ENCODE peak calls at places on chromosome X, in six cellular contexts. One of them, this sample, is unnamed.

GRCh38 chrX:78307665-78308064 is 19.7 kb downstream of the CYSLTR1 start:
- DNase-seq in endothelial cell: no peak
- DNase-seq in MCF 10A: no peak
- DNase-seq in progenitor cell of endocrine pancreas: no peak
- DNase-seq in lower leg skin: no peak
- DNase-seq in CD8-positive, alpha-beta T cell: no peak
- DNase-seq in this sample: no peak

GRCh38 chrX:155876704-155877103 is 4.4 kb upstream of the VAMP7 start:
- DNase-seq in CD8-positive, alpha-beta T cell: no peak
- DNase-seq in endothelial cell: no peak
- DNase-seq in MCF 10A: no peak
- DNase-seq in progenitor cell of endocrine pancreas: no peak
- DNase-seq in lower leg skin: no peak
- DNase-seq in this sample: no peak

GRCh38 chrX:72101597-72102037 is 30.1 kb downstream of the RTL5 start:
- DNase-seq in CD8-positive, alpha-beta T cell: no peak
- DNase-seq in endothelial cell: no peak
- DNase-seq in lower leg skin: no peak
- DNase-seq in progenitor cell of endocrine pancreas: no peak
- DNase-seq in MCF 10A: no peak
- DNase-seq in this sample: no peak

GRCh38 chrX:154373340-154374306 is 811 bp downstream of the FLNA start:
- DNase-seq in endothelial cell: peak; percentile 61
- DNase-seq in CD8-positive, alpha-beta T cell: no peak
- DNase-seq in lower leg skin: peak; percentile 58
- DNase-seq in MCF 10A: peak; percentile 83
- DNase-seq in progenitor cell of endocrine pancreas: peak; percentile 65
- DNase-seq in this sample: no peak

GRCh38 chrX:103367502-103367901 is 8.8 kb upstream of the BEX3 start:
- DNase-seq in progenitor cell of endocrine pancreas: no peak
- DNase-seq in CD8-positive, alpha-beta T cell: no peak
- DNase-seq in endothelial cell: no peak
- DNase-seq in MCF 10A: peak; percentile 23
- DNase-seq in lower leg skin: no peak
- DNase-seq in this sample: no peak

GRCh38 chrX:84729809-84730208 is 227.6 kb upstream of the HDX start:
- DNase-seq in CD8-positive, alpha-beta T cell: no peak
- DNase-seq in endothelial cell: peak; percentile 3
- DNase-seq in progenitor cell of endocrine pancreas: no peak
- DNase-seq in lower leg skin: no peak
- DNase-seq in MCF 10A: peak; percentile 43
- DNase-seq in this sample: no peak

GRCh38 chrX:85503258-85504158 is 124.0 kb upstream of the POF1B start:
- DNase-seq in endothelial cell: no peak
- DNase-seq in progenitor cell of endocrine pancreas: no peak
- DNase-seq in lower leg skin: peak; percentile 16
- DNase-seq in MCF 10A: peak; percentile 85
- DNase-seq in CD8-positive, alpha-beta T cell: no peak
- DNase-seq in this sample: no peak

GRCh38 chrX:107429090-107429489 is 20.4 kb upstream of the FRMPD3 start:
- DNase-seq in progenitor cell of endocrine pancreas: no peak
- DNase-seq in CD8-positive, alpha-beta T cell: no peak
- DNase-seq in lower leg skin: no peak
- DNase-seq in MCF 10A: peak; percentile 62
- DNase-seq in endothelial cell: peak; percentile 15
- DNase-seq in this sample: no peak

GRCh38 chrX:1521459-1521956 is 15.5 kb downstream of the P2RY8 start:
- DNase-seq in progenitor cell of endocrine pancreas: no peak
- DNase-seq in endothelial cell: no peak
- DNase-seq in CD8-positive, alpha-beta T cell: peak; percentile 41
- DNase-seq in lower leg skin: no peak
- DNase-seq in MCF 10A: no peak
- DNase-seq in this sample: no peak

GRCh38 chrX:69565247-69565815 is 50.6 kb upstream of the EDA start:
- DNase-seq in CD8-positive, alpha-beta T cell: no peak
- DNase-seq in MCF 10A: peak; percentile 15
- DNase-seq in endothelial cell: no peak
- DNase-seq in progenitor cell of endocrine pancreas: no peak
- DNase-seq in lower leg skin: no peak
- DNase-seq in this sample: no peak

GRCh38 chrX:138710311-138710791 is 1.2 kb downstream of the FGF13 start:
- DNase-seq in endothelial cell: peak; percentile 2
- DNase-seq in MCF 10A: no peak
- DNase-seq in progenitor cell of endocrine pancreas: peak; percentile 9
- DNase-seq in lower leg skin: no peak
- DNase-seq in CD8-positive, alpha-beta T cell: no peak
- DNase-seq in this sample: no peak

GRCh38 chrX:1455948-1456280 is 3.2 kb upstream of the ASMTL start:
- DNase-seq in endothelial cell: no peak
- DNase-seq in CD8-positive, alpha-beta T cell: no peak
- DNase-seq in MCF 10A: no peak
- DNase-seq in progenitor cell of endocrine pancreas: no peak
- DNase-seq in lower leg skin: no peak
- DNase-seq in this sample: peak; percentile 37

GRCh38 chrX:69305333-69306062 is 140.2 kb upstream of the PJA1 start:
- DNase-seq in MCF 10A: no peak
- DNase-seq in lower leg skin: no peak
- DNase-seq in CD8-positive, alpha-beta T cell: no peak
- DNase-seq in endothelial cell: peak; percentile 6
- DNase-seq in progenitor cell of endocrine pancreas: no peak
- DNase-seq in this sample: no peak

GRCh38 chrX:30309139-30309571 is at the start of gene NR0B1:
- DNase-seq in progenitor cell of endocrine pancreas: no peak
- DNase-seq in endothelial cell: peak; percentile 3
- DNase-seq in MCF 10A: no peak
- DNase-seq in lower leg skin: no peak
- DNase-seq in CD8-positive, alpha-beta T cell: no peak
- DNase-seq in this sample: no peak

GRCh38 chrX:146243071-146243470 is 425.4 kb downstream of the SLITRK2 start:
- DNase-seq in endothelial cell: no peak
- DNase-seq in lower leg skin: no peak
- DNase-seq in progenitor cell of endocrine pancreas: no peak
- DNase-seq in MCF 10A: peak; percentile 88
- DNase-seq in CD8-positive, alpha-beta T cell: no peak
- DNase-seq in this sample: no peak

GRCh38 chrX:25018682-25019081 is 2.9 kb upstream of the ARX start:
- DNase-seq in CD8-positive, alpha-beta T cell: no peak
- DNase-seq in MCF 10A: no peak
- DNase-seq in progenitor cell of endocrine pancreas: no peak
- DNase-seq in endothelial cell: no peak
- DNase-seq in lower leg skin: no peak
- DNase-seq in this sample: no peak

GRCh38 chrX:25019707-25020390 is 4.1 kb upstream of the ARX start:
- DNase-seq in lower leg skin: no peak
- DNase-seq in progenitor cell of endocrine pancreas: no peak
- DNase-seq in MCF 10A: no peak
- DNase-seq in CD8-positive, alpha-beta T cell: no peak
- DNase-seq in endothelial cell: no peak
- DNase-seq in this sample: no peak

GRCh38 chrX:25022499-25023325 is 6.9 kb upstream of the ARX start:
- DNase-seq in endothelial cell: no peak
- DNase-seq in lower leg skin: no peak
- DNase-seq in progenitor cell of endocrine pancreas: no peak
- DNase-seq in CD8-positive, alpha-beta T cell: no peak
- DNase-seq in MCF 10A: no peak
- DNase-seq in this sample: no peak

GRCh38 chrX:25021132-25021498 is 5.3 kb upstream of the ARX start:
- DNase-seq in MCF 10A: no peak
- DNase-seq in lower leg skin: no peak
- DNase-seq in endothelial cell: no peak
- DNase-seq in CD8-positive, alpha-beta T cell: no peak
- DNase-seq in progenitor cell of endocrine pancreas: no peak
- DNase-seq in this sample: no peak

GRCh38 chrX:25020391-25021131 is 4.8 kb upstream of the ARX start:
- DNase-seq in progenitor cell of endocrine pancreas: peak; percentile 71
- DNase-seq in endothelial cell: peak; percentile 70
- DNase-seq in lower leg skin: no peak
- DNase-seq in CD8-positive, alpha-beta T cell: no peak
- DNase-seq in MCF 10A: peak; percentile 11
- DNase-seq in this sample: no peak
- TF ChIP-seq CTCF in progenitor cell of endocrine pancreas: peak; percentile 97
- TF ChIP-seq CTCF in endothelial cell: peak; percentile 71
- TF ChIP-seq CTCF in lower leg skin: no peak
- TF ChIP-seq CTCF in CD8-positive, alpha-beta T cell: peak; percentile 35
- TF ChIP-seq CTCF in MCF 10A: peak; percentile 43
- TF ChIP-seq CTCF in this sample: peak; percentile 98

GRCh38 chrX:4265036-4265435 is 551.6 kb upstream of the PRKX start:
- DNase-seq in endothelial cell: no peak
- DNase-seq in lower leg skin: no peak
- DNase-seq in MCF 10A: no peak
- DNase-seq in CD8-positive, alpha-beta T cell: no peak
- DNase-seq in progenitor cell of endocrine pancreas: no peak
- DNase-seq in this sample: no peak

GRCh38 chrX:4268676-4269075 is 555.2 kb upstream of the PRKX start:
- DNase-seq in progenitor cell of endocrine pancreas: no peak
- DNase-seq in CD8-positive, alpha-beta T cell: no peak
- DNase-seq in lower leg skin: no peak
- DNase-seq in MCF 10A: no peak
- DNase-seq in endothelial cell: no peak
- DNase-seq in this sample: no peak

GRCh38 chrX:4263005-4263404 is 549.6 kb upstream of the PRKX start:
- DNase-seq in endothelial cell: no peak
- DNase-seq in lower leg skin: no peak
- DNase-seq in CD8-positive, alpha-beta T cell: no peak
- DNase-seq in progenitor cell of endocrine pancreas: no peak
- DNase-seq in MCF 10A: no peak
- DNase-seq in this sample: no peak
- TF ChIP-seq CTCF in endothelial cell: peak; percentile 42
- TF ChIP-seq CTCF in lower leg skin: no peak
- TF ChIP-seq CTCF in CD8-positive, alpha-beta T cell: no peak
- TF ChIP-seq CTCF in progenitor cell of endocrine pancreas: peak; percentile 60
- TF ChIP-seq CTCF in MCF 10A: peak; percentile 12
- TF ChIP-seq CTCF in this sample: peak; percentile 77

GRCh38 chrX:48806088-48806487 is 4.2 kb downstream of the HDAC6 start:
- DNase-seq in CD8-positive, alpha-beta T cell: no peak
- DNase-seq in lower leg skin: no peak
- DNase-seq in progenitor cell of endocrine pancreas: no peak
- DNase-seq in endothelial cell: no peak
- DNase-seq in MCF 10A: peak; percentile 2
- DNase-seq in this sample: no peak
- TF ChIP-seq CTCF in CD8-positive, alpha-beta T cell: no peak
- TF ChIP-seq CTCF in lower leg skin: no peak
- TF ChIP-seq CTCF in progenitor cell of endocrine pancreas: no peak
- TF ChIP-seq CTCF in endothelial cell: no peak
- TF ChIP-seq CTCF in MCF 10A: no peak
- TF ChIP-seq CTCF in this sample: no peak

DNA sequence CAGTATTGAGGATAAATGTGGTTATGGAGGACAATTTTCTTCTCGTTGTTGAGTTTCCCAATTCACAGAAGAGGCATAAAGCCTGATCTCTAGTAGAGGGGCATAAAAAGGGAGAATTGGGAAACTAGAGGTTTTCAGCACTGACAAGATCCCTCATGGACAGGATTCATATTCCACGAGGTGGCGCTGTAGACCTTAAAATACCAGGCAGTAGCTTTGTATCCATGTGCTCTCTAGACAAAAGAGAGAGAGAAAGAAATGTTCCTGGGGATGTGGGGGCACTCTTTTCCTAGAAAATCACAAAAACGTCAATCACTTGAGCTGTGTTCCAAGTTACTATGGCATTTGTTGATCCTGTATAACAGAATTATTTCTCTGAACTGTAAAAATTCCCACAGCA is 128.3 kb downstream of the MAGEE1 start:
- DNase-seq in MCF 10A: peak; percentile 38
- DNase-seq in lower leg skin: no peak
- DNase-seq in progenitor cell of endocrine pancreas: no peak
- DNase-seq in CD8-positive, alpha-beta T cell: no peak
- DNase-seq in endothelial cell: peak; percentile 41
- DNase-seq in this sample: no peak
- TF ChIP-seq CTCF in MCF 10A: no peak
- TF ChIP-seq CTCF in lower leg skin: no peak
- TF ChIP-seq CTCF in progenitor cell of endocrine pancreas: peak; percentile 39
- TF ChIP-seq CTCF in CD8-positive, alpha-beta T cell: no peak
- TF ChIP-seq CTCF in endothelial cell: peak; percentile 33
- TF ChIP-seq CTCF in this sample: peak; percentile 67